ENCODE peak calls at places on chromosomes 16 and 17, in five cellular contexts. One of them, this sample, is unnamed.

GRCh38 chr16:65384441-65384840 is 262.6 kb upstream of the CDH11 start:
- DNase-seq in hypothalamus: no peak
- DNase-seq in AG08395: no peak
- DNase-seq in HTR-8/SVneo: no peak
- DNase-seq in astrocyte of the hippocampus: no peak
- DNase-seq in this sample: no peak

GRCh38 chr16:49623501-49624266 is 232.2 kb downstream of the ZNF423 start:
- DNase-seq in hypothalamus: no peak
- DNase-seq in AG08395: no peak
- DNase-seq in HTR-8/SVneo: no peak
- DNase-seq in astrocyte of the hippocampus: no peak
- DNase-seq in this sample: no peak

GRCh38 chr16:10608687-10609409 is 28.4 kb upstream of the EMP2 start:
- DNase-seq in hypothalamus: no peak
- DNase-seq in AG08395: peak; percentile 70
- DNase-seq in HTR-8/SVneo: no peak
- DNase-seq in astrocyte of the hippocampus: no peak
- DNase-seq in this sample: no peak

GRCh38 chr16:14485131-14485551 is 144.9 kb downstream of the PARN start:
- DNase-seq in hypothalamus: no peak
- DNase-seq in AG08395: no peak
- DNase-seq in HTR-8/SVneo: peak; percentile 20
- DNase-seq in astrocyte of the hippocampus: peak; percentile 30
- DNase-seq in this sample: no peak

GRCh38 chr16:85612801-85613608 is at the start of gene GSE1:
- DNase-seq in hypothalamus: no peak
- DNase-seq in AG08395: peak; percentile 85
- DNase-seq in HTR-8/SVneo: peak; percentile 90
- DNase-seq in astrocyte of the hippocampus: peak; percentile 95
- DNase-seq in this sample: peak; percentile 97

GRCh38 chr17:75526555-75527270 is 1.2 kb downstream of the LLGL2 start:
- DNase-seq in hypothalamus: no peak
- DNase-seq in AG08395: no peak
- DNase-seq in HTR-8/SVneo: no peak
- DNase-seq in astrocyte of the hippocampus: no peak
- DNase-seq in this sample: no peak

GRCh38 chr16:19744670-19745069 is 26.6 kb downstream of the IQCK start:
- DNase-seq in hypothalamus: no peak
- DNase-seq in AG08395: no peak
- DNase-seq in HTR-8/SVneo: no peak
- DNase-seq in astrocyte of the hippocampus: no peak
- DNase-seq in this sample: no peak

GRCh38 chr16:30649725-30650368 is 913 bp upstream of the PRR14 start:
- DNase-seq in hypothalamus: no peak
- DNase-seq in AG08395: no peak
- DNase-seq in HTR-8/SVneo: no peak
- DNase-seq in astrocyte of the hippocampus: no peak
- DNase-seq in this sample: no peak

GRCh38 chr16:56848056-56848936 is 16.7 kb upstream of the SLC12A3 start:
- DNase-seq in hypothalamus: peak; percentile 13
- DNase-seq in AG08395: peak; percentile 69
- DNase-seq in HTR-8/SVneo: no peak
- DNase-seq in astrocyte of the hippocampus: peak; percentile 86
- DNase-seq in this sample: peak; percentile 59

GRCh38 chr16:56549744-56550385 is 15.0 kb upstream of the MT4 start:
- DNase-seq in hypothalamus: no peak
- DNase-seq in AG08395: no peak
- DNase-seq in HTR-8/SVneo: no peak
- DNase-seq in astrocyte of the hippocampus: no peak
- DNase-seq in this sample: no peak

GRCh38 chr17:50364715-50365114 is 8.3 kb downstream of the MRPL27 start:
- DNase-seq in hypothalamus: no peak
- DNase-seq in AG08395: peak; percentile 57
- DNase-seq in HTR-8/SVneo: peak; percentile 56
- DNase-seq in astrocyte of the hippocampus: peak; percentile 69
- DNase-seq in this sample: peak; percentile 53

GRCh38 chr16:82643936-82644630 is 17.3 kb downstream of the CDH13 start:
- DNase-seq in hypothalamus: no peak
- DNase-seq in AG08395: no peak
- DNase-seq in HTR-8/SVneo: no peak
- DNase-seq in astrocyte of the hippocampus: peak; percentile 28
- DNase-seq in this sample: no peak

GRCh38 chr16:30805056-30805369 is 18.0 kb upstream of the ZNF629 start:
- DNase-seq in hypothalamus: no peak
- DNase-seq in AG08395: no peak
- DNase-seq in HTR-8/SVneo: no peak
- DNase-seq in astrocyte of the hippocampus: no peak
- DNase-seq in this sample: no peak

GRCh38 chr16:67504190-67505021 is 21.1 kb upstream of the AGRP start:
- DNase-seq in hypothalamus: no peak
- DNase-seq in AG08395: no peak
- DNase-seq in HTR-8/SVneo: no peak
- DNase-seq in astrocyte of the hippocampus: peak; percentile 31
- DNase-seq in this sample: no peak

GRCh38 chr17:50163846-50164696 is 1.7 kb upstream of the SGCA start:
- DNase-seq in hypothalamus: no peak
- DNase-seq in AG08395: no peak
- DNase-seq in HTR-8/SVneo: no peak
- DNase-seq in astrocyte of the hippocampus: no peak
- DNase-seq in this sample: no peak

GRCh38 chr17:43880420-43880991 is 26.8 kb downstream of the MPP2 start:
- DNase-seq in hypothalamus: no peak
- DNase-seq in AG08395: peak; percentile 31
- DNase-seq in HTR-8/SVneo: peak; percentile 66
- DNase-seq in astrocyte of the hippocampus: peak; percentile 37
- DNase-seq in this sample: peak; percentile 72

GRCh38 chr16:2165861-2166260 is 10.3 kb downstream of the TRAF7 start:
- DNase-seq in hypothalamus: no peak
- DNase-seq in AG08395: no peak
- DNase-seq in HTR-8/SVneo: no peak
- DNase-seq in astrocyte of the hippocampus: no peak
- DNase-seq in this sample: no peak

GRCh38 chr17:3916013-3916696 is at the start of gene P2RX1:
- DNase-seq in hypothalamus: no peak
- DNase-seq in AG08395: no peak
- DNase-seq in HTR-8/SVneo: no peak
- DNase-seq in astrocyte of the hippocampus: no peak
- DNase-seq in this sample: no peak

GRCh38 chr16:80265624-80266306 is 275.0 kb upstream of the DYNLRB2 start:
- DNase-seq in hypothalamus: no peak
- DNase-seq in AG08395: no peak
- DNase-seq in HTR-8/SVneo: no peak
- DNase-seq in astrocyte of the hippocampus: no peak
- DNase-seq in this sample: no peak

GRCh38 chr16:30767767-30768465 is 5.8 kb downstream of the RNF40 start:
- DNase-seq in hypothalamus: no peak
- DNase-seq in AG08395: no peak
- DNase-seq in HTR-8/SVneo: no peak
- DNase-seq in astrocyte of the hippocampus: no peak
- DNase-seq in this sample: no peak

GRCh38 chr16:21560462-21560861 is 38.9 kb upstream of the METTL9 start:
- DNase-seq in hypothalamus: no peak
- DNase-seq in AG08395: no peak
- DNase-seq in HTR-8/SVneo: no peak
- DNase-seq in astrocyte of the hippocampus: no peak
- DNase-seq in this sample: no peak

GRCh38 chr16:80948886-80949502 is 57.7 kb downstream of the CMC2 start:
- DNase-seq in hypothalamus: peak; percentile 60
- DNase-seq in AG08395: peak; percentile 51
- DNase-seq in HTR-8/SVneo: peak; percentile 47
- DNase-seq in astrocyte of the hippocampus: no peak
- DNase-seq in this sample: peak; percentile 67

GRCh38 chr17:65674246-65675045 is 113.0 kb upstream of the AXIN2 start:
- DNase-seq in hypothalamus: no peak
- DNase-seq in AG08395: no peak
- DNase-seq in HTR-8/SVneo: no peak
- DNase-seq in astrocyte of the hippocampus: no peak
- DNase-seq in this sample: no peak

GRCh38 chr16:69367980-69368379 is 16.4 kb upstream of the TMED6 start:
- DNase-seq in hypothalamus: no peak
- DNase-seq in AG08395: no peak
- DNase-seq in HTR-8/SVneo: no peak
- DNase-seq in astrocyte of the hippocampus: no peak
- DNase-seq in this sample: no peak

GRCh38 chr17:17781591-17782424 is 55.0 kb downstream of the SREBF1 start:
- DNase-seq in hypothalamus: peak; percentile 80
- DNase-seq in AG08395: peak; percentile 45
- DNase-seq in HTR-8/SVneo: peak; percentile 64
- DNase-seq in astrocyte of the hippocampus: peak; percentile 81
- DNase-seq in this sample: peak; percentile 72

GRCh38 chr17:78979780-78980623 is at the start of gene LGALS3BP:
- DNase-seq in hypothalamus: peak; percentile 85
- DNase-seq in AG08395: peak; percentile 85
- DNase-seq in HTR-8/SVneo: peak; percentile 97
- DNase-seq in astrocyte of the hippocampus: peak; percentile 91
- DNase-seq in this sample: peak; percentile 90

GRCh38 chr16:17944345-17944744 is 392.2 kb downstream of the NPIPA8 start:
- DNase-seq in hypothalamus: no peak
- DNase-seq in AG08395: no peak
- DNase-seq in HTR-8/SVneo: no peak
- DNase-seq in astrocyte of the hippocampus: no peak
- DNase-seq in this sample: no peak

GRCh38 chr17:77271421-77271820 is 130.7 kb downstream of the SEC14L1 start:
- DNase-seq in hypothalamus: no peak
- DNase-seq in AG08395: no peak
- DNase-seq in HTR-8/SVneo: no peak
- DNase-seq in astrocyte of the hippocampus: no peak
- DNase-seq in this sample: no peak

GRCh38 chr17:2703606-2704005 is 8.0 kb downstream of the CLUH start:
- DNase-seq in hypothalamus: no peak
- DNase-seq in AG08395: no peak
- DNase-seq in HTR-8/SVneo: no peak
- DNase-seq in astrocyte of the hippocampus: no peak
- DNase-seq in this sample: no peak

GRCh38 chr16:76277099-76278030 is at the start of gene CNTNAP4:
- DNase-seq in hypothalamus: peak; percentile 65
- DNase-seq in AG08395: no peak
- DNase-seq in HTR-8/SVneo: no peak
- DNase-seq in astrocyte of the hippocampus: peak; percentile 19
- DNase-seq in this sample: no peak

GRCh38 chr17:41163828-41164227 is 3.3 kb upstream of the KRTAP4-4 start:
- DNase-seq in hypothalamus: no peak
- DNase-seq in AG08395: no peak
- DNase-seq in HTR-8/SVneo: no peak
- DNase-seq in astrocyte of the hippocampus: no peak
- DNase-seq in this sample: no peak

GRCh38 chr16:74448990-74449389 is 27.7 kb upstream of the CLEC18B start:
- DNase-seq in hypothalamus: no peak
- DNase-seq in AG08395: peak; percentile 95
- DNase-seq in HTR-8/SVneo: peak; percentile 89
- DNase-seq in astrocyte of the hippocampus: peak; percentile 70
- DNase-seq in this sample: peak; percentile 80

GRCh38 chr17:4584835-4585187 is 482 bp downstream of the SMTNL2 start:
- DNase-seq in hypothalamus: no peak
- DNase-seq in AG08395: no peak
- DNase-seq in HTR-8/SVneo: no peak
- DNase-seq in astrocyte of the hippocampus: no peak
- DNase-seq in this sample: no peak

GRCh38 chr17:73430848-73431247 is 119.0 kb upstream of the CDC42EP4 start:
- DNase-seq in hypothalamus: no peak
- DNase-seq in AG08395: no peak
- DNase-seq in HTR-8/SVneo: no peak
- DNase-seq in astrocyte of the hippocampus: no peak
- DNase-seq in this sample: no peak

GRCh38 chr17:80047176-80047575 is 10.7 kb downstream of the CCDC40 start:
- DNase-seq in hypothalamus: no peak
- DNase-seq in AG08395: no peak
- DNase-seq in HTR-8/SVneo: no peak
- DNase-seq in astrocyte of the hippocampus: no peak
- DNase-seq in this sample: no peak

GRCh38 chr17:50675627-50676026 is 32.1 kb downstream of the ANKRD40 start:
- DNase-seq in hypothalamus: no peak
- DNase-seq in AG08395: no peak
- DNase-seq in HTR-8/SVneo: no peak
- DNase-seq in astrocyte of the hippocampus: no peak
- DNase-seq in this sample: no peak

GRCh38 chr17:70521821-70522256 is 352.5 kb downstream of the KCNJ2 start:
- DNase-seq in hypothalamus: peak; percentile 4
- DNase-seq in AG08395: no peak
- DNase-seq in HTR-8/SVneo: no peak
- DNase-seq in astrocyte of the hippocampus: peak; percentile 74
- DNase-seq in this sample: no peak

This sample was measured in ACHN.